ENCODE peak calls at places on chromosomes 4 and X, in four cellular contexts. D is cardiac muscle cell, R is tibial artery, T is coronary artery. X is an unnamed sample.

GRCh38 chr4:62431513-62431912 is 1231.4 kb downstream of the ADGRL3 start:
- DNase-seq in D (no peak), R (no peak), T (no peak), X (no peak)

GRCh38 chr4:78780093-78780492 is 3.9 kb downstream of the BMP2K start:
- DNase-seq in D (no peak), R (no peak), T (no peak), X (no peak)

GRCh38 chrX:154751669-154752271 is 893 bp upstream of the GAB3 start:
- DNase-seq in D (no peak), R (no peak), T (no peak), X (no peak)

GRCh38 chr4:57499786-57500185 is 389.6 kb upstream of the IGFBP7 start:
- DNase-seq in D (no peak), R (no peak), T (no peak), X (no peak)

GRCh38 chrX:93594780-93595179 is 78.6 kb downstream of the NAP1L3 start:
- DNase-seq in D (no peak), R (no peak), T (no peak), X (no peak)

GRCh38 chrX:131830400-131831184 is 192.5 kb upstream of the STK26 start:
- DNase-seq in D (peak), R (peak), T (peak), X (peak)

GRCh38 chr4:101367201-101367600 is 19.9 kb upstream of the PPP3CA start:
- DNase-seq in D (peak), R (no peak), T (no peak), X (peak)

GRCh38 chrX:154376768-154377167 is 2.3 kb upstream of the EMD start:
- DNase-seq in D (peak), R (no peak), T (no peak), X (no peak)

GRCh38 chr4:167767281-167767680 is 325.1 kb upstream of the ANXA10 start:
- DNase-seq in D (no peak), R (no peak), T (no peak), X (no peak)

GRCh38 chr4:139458999-139459398 is 5.1 kb downstream of the RAB33B start:
- DNase-seq in D (no peak), R (no peak), T (no peak), X (no peak)

GRCh38 chr4:151674804-151675290 is 86.0 kb downstream of the GATB start:
- DNase-seq in D (peak), R (no peak), T (no peak), X (no peak)

GRCh38 chr4:80270321-80270720 is 3.9 kb downstream of the FGF5 start:
- DNase-seq in D (no peak), R (no peak), T (no peak), X (no peak)

GRCh38 chr4:54513741-54514140 is 144.0 kb upstream of the KIT start:
- DNase-seq in D (no peak), R (no peak), T (no peak), X (no peak)

GRCh38 chr4:164383187-164384181 is 370.4 kb upstream of the SMIM31 start:
- DNase-seq in D (no peak), R (peak), T (peak), X (peak)

GRCh38 chr4:118410143-118410542 is 57.3 kb upstream of the PRSS12 start:
- DNase-seq in D (peak), R (no peak), T (no peak), X (no peak)

GRCh38 chrX:19846995-19847790 is 40.2 kb downstream of the SH3KBP1 start:
- DNase-seq in D (peak), R (peak), T (peak), X (no peak)

GRCh38 chrX:16418650-16419049 is 231.3 kb upstream of the S100G start:
- DNase-seq in D (no peak), R (no peak), T (no peak), X (no peak)

DNA sequence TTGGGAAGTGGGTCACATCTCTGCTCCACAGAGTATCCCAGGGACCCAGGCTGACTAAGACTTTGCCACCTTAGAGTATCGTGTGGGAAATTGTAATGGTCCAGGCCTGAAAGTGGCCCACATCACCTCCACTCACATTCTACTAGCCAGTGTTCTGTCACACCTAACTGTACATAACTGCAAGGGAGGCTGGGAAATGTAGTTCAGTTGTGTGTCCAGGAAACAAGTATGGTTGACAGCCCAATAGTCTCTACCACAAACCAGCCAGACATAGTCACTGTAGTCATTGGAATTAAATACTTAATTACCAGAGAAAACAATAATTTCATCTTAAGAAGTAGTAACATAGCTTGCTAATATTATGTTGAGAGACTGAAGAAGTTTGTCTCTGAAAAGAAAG is 233.4 kb upstream of the S100G start:
- DNase-seq in D (no peak), R (no peak), T (no peak), X (no peak)
- H3K4me3 ChIP-seq in D (no peak), R (no peak), T (no peak), X (no peak)

GRCh38 chrX:80876877-80877276 is 67.2 kb upstream of the BRWD3 start:
- DNase-seq in D (peak), R (no peak), T (no peak), X (peak)
- TF ChIP-seq CTCF in D (peak), R (peak), T (peak), X (peak)

GRCh38 chrX:13487731-13488505 is 81.5 kb upstream of the EGFL6 start:
- DNase-seq in D (peak), R (peak), T (no peak), X (peak)
- H3K4me3 ChIP-seq in D (no peak), R (no peak), T (no peak), X (no peak)

DNA sequence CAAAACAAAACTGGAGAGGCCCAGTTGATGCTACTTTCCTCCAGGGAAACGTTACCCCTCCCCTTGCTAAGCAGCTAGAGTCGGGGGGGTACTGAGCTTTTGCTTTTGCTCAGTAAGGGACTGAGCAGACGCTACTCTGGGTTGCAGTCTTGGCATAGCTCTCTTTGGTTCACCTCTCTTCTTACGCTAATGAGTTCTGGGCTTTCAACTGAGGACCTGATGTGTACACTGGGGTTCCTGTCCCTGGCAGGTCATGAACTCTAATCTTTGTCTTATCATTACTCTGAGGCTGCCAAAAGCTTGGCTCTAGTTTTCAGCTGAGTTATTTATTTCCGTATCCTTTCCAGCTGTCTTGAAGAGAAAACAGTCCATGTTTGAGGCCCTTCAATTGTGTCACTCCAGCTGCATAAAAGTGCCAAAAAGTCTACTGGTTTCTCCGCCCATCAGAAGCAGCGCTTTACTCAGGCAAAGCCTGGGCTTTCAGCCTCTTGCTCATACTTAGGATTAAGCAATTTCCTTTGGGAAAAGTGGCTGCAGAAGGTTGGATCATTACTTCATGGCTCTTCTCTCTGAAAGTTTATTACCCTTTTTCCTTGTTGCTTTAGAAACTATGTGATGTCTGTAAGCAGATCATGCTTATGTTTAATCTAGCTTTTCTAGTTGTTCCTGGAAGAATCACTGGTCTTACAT is 121.0 kb upstream of the STOX2 start:
- DNase-seq in D (peak), R (peak), T (no peak), X (no peak)
- TF ChIP-seq CTCF in D (no peak), R (no peak), T (no peak), X (no peak)

GRCh38 chrX:26613951-26614350 is 398.0 kb downstream of the MAGEB5 start:
- DNase-seq in D (no peak), R (no peak), T (no peak), X (no peak)
- H3K4me3 ChIP-seq in D (no peak), R (no peak), T (no peak), X (no peak)

GRCh38 chrX:30144221-30144620 is 71.1 kb upstream of the MAGEB2 start:
- DNase-seq in D (no peak), R (no peak), T (no peak), X (no peak)

GRCh38 chrX:30144971-30145731 is 70.2 kb upstream of the MAGEB2 start:
- DNase-seq in D (no peak), R (no peak), T (no peak), X (no peak)

DNA sequence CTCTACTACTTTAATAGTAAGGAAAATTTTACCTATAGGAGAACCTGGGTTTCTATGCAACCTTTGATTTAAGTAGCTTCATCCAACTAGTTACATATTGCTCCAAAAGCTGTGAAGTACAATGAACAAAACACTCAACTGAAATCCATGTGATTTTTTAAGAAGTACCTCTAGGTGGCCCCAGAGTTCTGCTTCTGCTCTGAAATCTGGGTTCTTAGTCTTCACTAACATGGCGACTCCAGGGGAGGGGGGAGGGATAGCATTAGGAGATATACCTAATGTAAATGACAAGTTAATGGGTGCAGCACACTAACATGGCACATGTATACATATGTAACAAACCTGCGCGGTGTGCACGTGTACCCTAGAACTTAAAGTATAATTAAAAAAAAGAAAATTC is 73.4 kb upstream of the MAGEB2 start:
- DNase-seq in D (peak), R (no peak), T (no peak), X (no peak)
- TF ChIP-seq CTCF in D (peak), R (no peak), T (no peak), X (peak)

GRCh38 chr4:137660211-137660610 is 127.9 kb upstream of the PCDH18 start:
- DNase-seq in D (no peak), R (no peak), T (no peak), X (no peak)

GRCh38 chr4:137664055-137664405 is 131.7 kb upstream of the PCDH18 start:
- DNase-seq in D (peak), R (no peak), T (no peak), X (no peak)

GRCh38 chr4:137663376-137664054 is 131.2 kb upstream of the PCDH18 start:
- DNase-seq in D (peak), R (no peak), T (no peak), X (no peak)

GRCh38 chr4:137668885-137669284 is 136.6 kb upstream of the PCDH18 start:
- DNase-seq in D (no peak), R (no peak), T (no peak), X (no peak)

GRCh38 chr4:137664416-137664815 is 132.1 kb upstream of the PCDH18 start:
- DNase-seq in D (peak), R (no peak), T (no peak), X (no peak)
- H3K4me3 ChIP-seq in D (no peak), R (no peak), T (no peak), X (no peak)

GRCh38 chr4:102627831-102628523 is 126.8 kb downstream of the NFKB1 start:
- DNase-seq in D (peak), R (no peak), T (no peak), X (no peak)

GRCh38 chr4:102623622-102624021 is 122.5 kb downstream of the NFKB1 start:
- DNase-seq in D (peak), R (no peak), T (no peak), X (no peak)

GRCh38 chr4:102620697-102621497 is 119.7 kb downstream of the NFKB1 start:
- DNase-seq in D (peak), R (no peak), T (no peak), X (peak)

GRCh38 chr4:102629686-102630085 is 128.5 kb downstream of the NFKB1 start:
- DNase-seq in D (no peak), R (no peak), T (no peak), X (no peak)

GRCh38 chr4:102625232-102625930 is 124.2 kb downstream of the NFKB1 start:
- DNase-seq in D (peak), R (peak), T (no peak), X (no peak)
- TF ChIP-seq CTCF in D (peak), R (no peak), T (no peak), X (peak)

DNA sequence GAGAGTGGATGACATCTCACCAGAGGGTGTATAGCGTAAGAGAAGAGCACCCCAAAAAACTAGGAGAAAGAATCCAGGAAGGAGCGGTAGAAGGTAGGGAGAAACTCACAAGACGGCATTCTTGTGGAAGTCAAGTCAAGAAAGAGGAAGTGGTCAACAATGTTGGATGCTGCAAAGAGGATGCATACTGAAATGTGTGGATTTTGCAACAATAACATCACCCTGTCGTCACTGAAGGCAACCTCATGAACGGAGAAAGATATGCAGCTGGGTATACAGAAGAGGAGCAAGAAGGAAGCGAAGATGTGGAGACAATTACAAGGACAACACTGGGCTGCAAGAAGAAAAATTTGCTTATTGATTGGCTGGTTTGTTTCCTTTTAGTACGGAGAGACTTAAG is 11.4 kb upstream of the TAPT1 start:
- DNase-seq in D (no peak), R (no peak), T (no peak), X (no peak)
- H3K4me3 ChIP-seq in D (no peak), R (no peak), T (no peak), X (no peak)

DNA sequence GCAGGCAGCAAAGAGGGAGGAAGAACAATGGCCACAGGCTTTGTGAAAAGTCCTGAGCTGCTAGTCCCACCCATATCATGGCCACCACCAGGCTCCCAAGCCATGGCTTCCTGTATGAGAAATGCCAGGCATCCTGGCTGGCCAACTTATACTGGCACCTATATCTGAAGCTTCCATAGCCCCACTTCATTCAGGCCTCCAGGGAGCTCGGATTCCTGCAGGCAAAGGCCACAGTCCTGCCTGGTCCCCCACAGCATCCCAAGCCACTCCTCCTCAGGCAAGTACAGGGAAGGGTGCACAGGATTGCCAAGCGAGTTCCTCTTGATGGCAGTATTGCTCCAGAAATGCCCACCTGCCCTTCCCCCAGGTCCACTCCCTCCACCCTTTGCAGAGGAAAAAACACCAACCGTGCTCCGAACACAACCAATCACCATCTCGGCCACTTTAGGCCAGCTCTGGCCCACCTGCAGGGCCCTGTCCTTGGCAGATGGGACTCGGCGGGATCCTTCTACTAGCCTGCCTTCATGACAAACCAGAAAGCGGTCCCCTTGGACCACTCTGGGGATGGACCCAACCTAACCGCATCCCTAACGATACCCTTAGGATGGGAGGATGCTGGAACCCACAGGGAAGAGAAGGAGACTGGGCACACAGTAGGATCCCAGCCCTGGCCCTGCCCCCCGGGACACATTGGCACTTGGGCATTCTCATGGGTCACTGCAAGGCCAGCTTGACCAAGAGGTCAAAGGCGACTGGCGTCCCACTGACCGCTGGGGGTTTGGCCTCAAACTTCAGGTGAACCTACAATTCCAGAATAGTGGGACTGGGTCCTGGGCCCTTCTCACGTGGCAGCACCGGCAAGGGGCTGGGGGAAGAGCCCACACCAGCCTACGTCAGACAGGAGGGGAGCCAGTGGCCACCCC is 220.4 kb upstream of the AGTR2 start:
- DNase-seq in D (no peak), R (no peak), T (no peak), X (no peak)
- TF ChIP-seq CTCF in D (no peak), R (no peak), T (no peak), X (no peak)

X was measured in retinal pigment epithelial cell.